ENCODE peak calls at places on chromosome 3, in ten cellular contexts. D is bronchial epithelial cell, N is PC-3, F is sigmoid colon, M is transverse colon, Q is upper lobe of left lung, L is psoas muscle, V is fibroblast of mammary gland, Y is epithelial cell of proximal tubule, E is adrenal gland. T is an unnamed sample.
A peak's percentile ranks its signal among the peaks of the same experiment; 100 is the strongest.

GRCh38 chr3:13019243-13019701 is 54.0 kb downstream of the IQSEC1 start:
- DNase-seq in M (no peak), D (no peak), F (peak; percentile 85), Q (peak; percentile 76), N (no peak), E (peak; percentile 88), L (peak; percentile 78), V (peak; percentile 78), Y (no peak), T (no peak)

GRCh38 chr3:172519740-172520139 is 3.5 kb downstream of the TNFSF10 start:
- DNase-seq in Q (no peak), D (no peak), M (no peak), L (no peak), Y (no peak), N (no peak), V (no peak), E (no peak), F (no peak), T (no peak)

GRCh38 chr3:187293977-187294376 is 2.4 kb upstream of the MASP1 start:
- DNase-seq in D (no peak), F (no peak), L (no peak), N (no peak), Y (no peak), V (peak; percentile 48), E (no peak), Q (no peak), M (no peak), T (no peak)

GRCh38 chr3:170603770-170604510 is 18.1 kb upstream of the SLC7A14 start:
- DNase-seq in M (no peak), Q (no peak), D (no peak), L (no peak), Y (no peak), N (no peak), E (no peak), F (no peak), V (no peak), T (no peak)

GRCh38 chr3:74426571-74426970 is 187.9 kb downstream of the CNTN3 start:
- DNase-seq in F (no peak), D (peak; percentile 53), V (peak; percentile 59), Q (no peak), Y (no peak), L (no peak), E (no peak), N (no peak), M (no peak), T (no peak)

GRCh38 chr3:137347132-137347531 is 389.3 kb downstream of the IL20RB start:
- DNase-seq in D (no peak), N (no peak), F (no peak), M (no peak), E (no peak), V (no peak), Y (no peak), L (no peak), Q (no peak), T (no peak)

GRCh38 chr3:126912027-126912422 is 70.9 kb upstream of the PLXNA1 start:
- DNase-seq in E (no peak), L (no peak), V (no peak), F (no peak), M (no peak), Q (no peak), D (no peak), N (no peak), Y (no peak), T (no peak)

GRCh38 chr3:44988073-44988472 is 12.0 kb downstream of the EXOSC7 start:
- DNase-seq in M (no peak), Y (no peak), E (no peak), F (no peak), V (no peak), D (no peak), L (no peak), N (peak; percentile 50), Q (no peak), T (peak; percentile 63)

GRCh38 chr3:193847402-193847801 is 254.4 kb downstream of the OPA1 start:
- DNase-seq in F (no peak), N (no peak), Y (no peak), Q (no peak), E (no peak), D (no peak), V (no peak), L (no peak), M (peak; percentile 30), T (no peak)

GRCh38 chr3:194814878-194815357 is 129.2 kb downstream of the FAM43A start:
- DNase-seq in V (peak; percentile 30), N (peak; percentile 41), Y (no peak), M (no peak), D (no peak), F (no peak), E (no peak), Q (no peak), L (no peak), T (no peak)

GRCh38 chr3:182183716-182184430 is 472.1 kb downstream of the SOX2 start:
- DNase-seq in M (no peak), E (no peak), Q (no peak), N (no peak), L (no peak), D (peak; percentile 47), Y (no peak), F (no peak), V (no peak), T (no peak)

DNA sequence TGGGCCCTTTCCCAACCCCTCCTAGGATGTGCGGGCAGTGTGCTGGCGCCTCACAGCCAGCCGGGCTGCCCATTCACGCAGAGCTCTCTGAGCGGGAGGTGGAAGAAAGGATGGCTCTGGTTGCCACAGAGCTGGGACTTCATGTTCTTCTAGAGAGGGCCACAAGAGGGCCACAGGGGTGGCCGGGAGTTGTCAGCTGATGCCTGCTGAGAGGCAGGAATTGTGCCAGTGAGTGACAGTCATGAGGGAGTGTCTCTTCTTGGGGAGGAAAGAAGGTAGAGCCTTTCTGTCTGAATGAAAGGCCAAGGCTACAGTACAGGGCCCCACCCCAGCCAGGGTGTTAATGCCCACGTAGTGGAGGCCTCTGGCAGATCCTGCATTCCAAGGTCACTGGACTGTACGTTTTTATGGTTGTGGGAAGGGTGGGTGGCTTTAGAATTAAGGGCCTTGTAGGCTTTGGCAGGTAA is 8.3 kb downstream of the FAM131A start:
- DNase-seq in F (no peak), M (peak; percentile 86), D (peak; percentile 66), E (peak; percentile 95), N (peak; percentile 86), Y (peak; percentile 60), L (peak; percentile 76), V (peak; percentile 67), Q (no peak), T (peak; percentile 93)
- TF ChIP-seq CTCF in F (no peak), M (peak; percentile 46), D (peak; percentile 74), E (peak; percentile 65), N (peak; percentile 82), Y (peak; percentile 67), L (peak; percentile 58), V (peak; percentile 43), Q (peak; percentile 64), T (no peak)

DNA sequence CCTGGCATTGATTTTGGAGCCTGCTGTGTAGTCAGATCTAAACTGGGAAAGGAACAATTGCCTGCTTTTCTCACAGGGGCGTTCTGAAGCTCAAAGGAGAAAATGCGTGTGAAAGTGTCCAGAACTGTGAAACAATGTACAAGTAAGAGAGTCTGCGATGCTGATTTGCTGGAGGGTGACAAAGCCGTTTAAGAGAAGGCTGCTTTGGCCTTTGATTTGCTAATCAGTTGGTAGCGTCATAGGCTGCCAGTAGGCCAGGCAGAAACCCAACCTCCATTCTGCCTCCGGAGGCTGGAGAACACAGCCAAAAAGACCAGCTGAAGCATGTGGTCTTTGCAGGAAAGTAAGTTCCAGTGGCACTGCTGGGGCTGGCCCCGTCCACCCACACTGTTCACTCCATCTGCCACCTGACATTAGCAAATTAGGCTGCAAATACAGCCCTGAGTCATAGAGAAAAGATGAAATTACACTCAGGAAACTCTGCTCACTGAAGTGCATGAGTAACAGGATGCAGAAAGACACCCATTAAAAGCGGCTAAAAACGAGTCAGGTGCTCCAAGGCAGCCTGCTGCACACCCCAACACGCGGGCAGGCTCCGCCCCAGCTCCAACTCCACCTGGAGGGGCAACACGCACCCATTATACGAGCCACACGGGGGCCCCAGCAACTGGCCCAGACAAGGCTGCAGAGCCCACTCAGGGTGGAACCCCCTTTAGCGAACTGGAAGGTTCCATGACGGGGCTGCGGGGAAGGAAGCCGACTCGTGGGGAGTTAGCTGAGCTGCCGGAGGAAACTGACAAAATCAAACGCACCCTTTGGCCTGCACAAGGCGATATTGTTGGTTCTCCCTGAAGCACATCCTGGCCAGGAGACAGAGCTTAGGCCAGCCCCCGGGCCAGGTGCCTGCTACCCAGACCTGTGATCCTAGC is 31.6 kb downstream of the ZDHHC19 start:
- DNase-seq in Q (peak; percentile 83), D (peak; percentile 96), V (peak; percentile 70), N (peak; percentile 73), L (peak; percentile 47), E (no peak), M (peak; percentile 52), F (no peak), Y (no peak), T (no peak)
- TF ChIP-seq CTCF in Q (no peak), D (no peak), V (no peak), N (no peak), L (no peak), E (no peak), M (no peak), F (no peak), Y (no peak), T (no peak)

GRCh38 chr3:71681224-71681668 is 44.0 kb downstream of the EIF4E3 start:
- DNase-seq in L (peak; percentile 51), D (peak; percentile 73), M (peak; percentile 63), F (peak; percentile 89), Y (no peak), E (peak; percentile 42), Q (no peak), N (peak; percentile 80), V (peak; percentile 86), T (peak; percentile 61)
- TF ChIP-seq CTCF in L (peak; percentile 50), D (peak; percentile 76), M (peak; percentile 43), F (peak; percentile 31), Y (peak; percentile 87), E (peak; percentile 51), Q (peak; percentile 53), N (peak; percentile 96), V (peak; percentile 95), T (no peak)

DNA sequence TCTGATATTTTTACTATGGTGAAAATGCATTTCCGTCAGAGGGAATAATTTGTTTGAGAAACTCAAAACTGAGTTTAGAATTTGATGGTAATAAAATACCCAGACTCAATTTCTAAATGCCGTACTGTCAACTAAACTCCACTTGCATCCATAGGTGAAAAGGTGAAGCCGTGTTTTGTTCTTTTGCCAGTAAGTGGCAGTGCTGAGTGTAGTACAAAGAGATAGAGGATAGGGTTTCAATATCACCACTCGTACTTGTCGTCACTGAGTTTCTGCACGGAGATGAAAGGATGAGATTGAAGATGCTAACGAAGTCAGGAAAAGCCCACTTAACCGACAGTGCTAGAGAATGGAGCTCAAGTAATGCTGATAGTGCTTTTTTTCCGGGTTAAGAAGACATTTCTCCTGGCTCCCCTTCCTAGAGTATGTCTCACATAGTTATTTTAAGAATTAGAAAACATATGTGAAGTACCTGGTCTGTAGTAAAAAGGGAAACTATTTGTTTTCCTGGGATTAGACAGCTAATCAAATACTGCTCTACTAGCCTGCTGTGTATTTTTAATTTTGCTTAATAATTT is 345.1 kb downstream of the IL5RA start:
- DNase-seq in Q (no peak), L (no peak), M (no peak), V (no peak), Y (peak; percentile 12), F (no peak), D (peak; percentile 4), E (no peak), N (no peak), T (no peak)
- TF ChIP-seq CTCF in Q (peak; percentile 9), L (no peak), M (no peak), V (no peak), Y (peak; percentile 65), F (no peak), D (peak; percentile 5), E (no peak), N (no peak), T (no peak)